ENCODE peak calls at places on chromosomes 4 and X, in eight cellular contexts. W is fibroblast of lung, E is B cell, L is SK-N-SH, D is omental fat pad, F is astrocyte of the cerebellum, V is astrocyte of the spinal cord, I is lower lobe of right lung. M is an unnamed sample.

GRCh38 chrX:36407886-36408285 is 488.4 kb downstream of the CFAP47 start:
- DNase-seq in W (no peak), E (no peak), L (no peak), D (no peak), F (no peak), V (no peak), I (no peak), M (no peak)

GRCh38 chrX:119826399-119826959 is 26.3 kb downstream of the UPF3B start:
- DNase-seq in W (peak; percentile 36), E (no peak), L (no peak), D (no peak), F (no peak), V (peak; percentile 20), I (no peak), M (peak; percentile 42)

GRCh38 chr4:1922826-1923225 is 51.6 kb downstream of the NSD2 start:
- DNase-seq in W (no peak), E (no peak), L (no peak), D (no peak), F (no peak), V (no peak), I (no peak), M (no peak)

GRCh38 chr4:185535818-185536729 is 767 bp upstream of the PDLIM3 start:
- DNase-seq in W (peak; percentile 26), E (no peak), L (peak; percentile 33), D (no peak), F (no peak), V (no peak), I (no peak), M (no peak)

GRCh38 chrX:635428-636192 is 5.0 kb downstream of the SHOX start:
- DNase-seq in W (no peak), E (no peak), L (no peak), D (no peak), F (no peak), V (no peak), I (no peak), M (peak; percentile 62)

GRCh38 chrX:113522814-113523213 is 682.2 kb upstream of the AMOT start:
- DNase-seq in W (peak; percentile 13), E (peak; percentile 23), L (no peak), D (no peak), F (no peak), V (no peak), I (no peak), M (no peak)

GRCh38 chr4:87947381-87948160 is 27.9 kb upstream of the SPP1 start:
- DNase-seq in W (no peak), E (no peak), L (no peak), D (no peak), F (no peak), V (no peak), I (no peak), M (peak; percentile 57)

GRCh38 chrX:37921758-37922157 is 74.4 kb upstream of the DYNLT3 start:
- DNase-seq in W (peak; percentile 82), E (no peak), L (no peak), D (no peak), F (peak; percentile 41), V (peak; percentile 62), I (no peak), M (peak; percentile 57)

GRCh38 chrX:1336331-1337143 is at the start of gene IL3RA:
- DNase-seq in W (no peak), E (peak; percentile 46), L (no peak), D (no peak), F (no peak), V (no peak), I (peak; percentile 66), M (peak; percentile 26)

GRCh38 chrX:994780-995179 is 217.7 kb downstream of the CRLF2 start:
- DNase-seq in W (no peak), E (no peak), L (no peak), D (no peak), F (no peak), V (no peak), I (no peak), M (no peak)

GRCh38 chr4:930827-931193 is 1.3 kb downstream of the GAK start:
- DNase-seq in W (no peak), E (no peak), L (peak; percentile 23), D (no peak), F (no peak), V (no peak), I (no peak), M (no peak)

GRCh38 chrX:6383488-6383887 is 151.4 kb downstream of the VCX3A start:
- DNase-seq in W (no peak), E (no peak), L (no peak), D (no peak), F (no peak), V (no peak), I (no peak), M (no peak)

GRCh38 chr4:152953514-152953913 is 17.4 kb downstream of the FHDC1 start:
- DNase-seq in W (no peak), E (no peak), L (no peak), D (no peak), F (no peak), V (no peak), I (no peak), M (no peak)

GRCh38 chr4:32958586-32958985 is 2238.4 kb downstream of the PCDH7 start:
- DNase-seq in W (no peak), E (no peak), L (no peak), D (no peak), F (no peak), V (no peak), I (no peak), M (no peak)

GRCh38 chr4:41256131-41256739 is 493 bp upstream of the UCHL1 start:
- DNase-seq in W (peak; percentile 67), E (no peak), L (peak; percentile 60), D (no peak), F (no peak), V (peak; percentile 61), I (no peak), M (peak; percentile 7)
- TF ChIP-seq CTCF in W (no peak), E (no peak), L (peak; percentile 13), D (no peak), F (no peak), V (no peak), I (no peak), M (no peak)

DNA sequence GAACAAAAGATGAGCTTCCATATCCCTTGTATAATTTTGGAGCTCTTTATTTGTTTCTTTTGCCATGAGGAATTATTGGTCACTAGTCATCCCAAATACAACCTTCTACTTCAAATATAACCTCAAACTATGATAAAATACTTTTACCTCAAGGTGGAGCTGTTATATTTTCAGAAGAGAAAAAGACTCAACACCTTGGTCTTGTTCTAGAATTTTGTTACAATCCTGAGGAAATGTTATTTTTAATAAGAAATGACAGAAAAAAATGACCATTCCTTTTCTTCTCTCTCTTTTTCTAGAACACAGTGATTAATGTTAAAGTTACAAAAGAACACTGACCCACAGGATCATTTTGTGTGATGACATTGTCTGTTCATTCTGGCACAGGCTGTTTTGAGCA is 159.5 kb upstream of the CTSO start:
- DNase-seq in W (peak; percentile 18), E (no peak), L (no peak), D (no peak), F (no peak), V (no peak), I (no peak), M (no peak)
- TF ChIP-seq CTCF in W (no peak), E (no peak), L (peak; percentile 43), D (no peak), F (no peak), V (peak; percentile 10), I (no peak), M (peak; percentile 67)

GRCh38 chr4:170022211-170022610 is 4.0 kb downstream of the MFAP3L start:
- DNase-seq in W (no peak), E (no peak), L (no peak), D (no peak), F (no peak), V (no peak), I (no peak), M (no peak)

GRCh38 chr4:170025523-170026252 is 507 bp downstream of the MFAP3L start:
- DNase-seq in W (no peak), E (no peak), L (peak; percentile 70), D (no peak), F (no peak), V (peak; percentile 23), I (peak; percentile 54), M (no peak)

GRCh38 chr4:170030121-170030520 is 3.9 kb upstream of the MFAP3L start:
- DNase-seq in W (peak; percentile 22), E (no peak), L (no peak), D (no peak), F (no peak), V (no peak), I (no peak), M (no peak)

GRCh38 chr4:170027181-170027829 is 1.1 kb upstream of the MFAP3L start:
- DNase-seq in W (peak; percentile 99), E (peak; percentile 87), L (peak; percentile 95), D (peak; percentile 86), F (peak; percentile 95), V (peak; percentile 98), I (peak; percentile 93), M (peak; percentile 94)

DNA sequence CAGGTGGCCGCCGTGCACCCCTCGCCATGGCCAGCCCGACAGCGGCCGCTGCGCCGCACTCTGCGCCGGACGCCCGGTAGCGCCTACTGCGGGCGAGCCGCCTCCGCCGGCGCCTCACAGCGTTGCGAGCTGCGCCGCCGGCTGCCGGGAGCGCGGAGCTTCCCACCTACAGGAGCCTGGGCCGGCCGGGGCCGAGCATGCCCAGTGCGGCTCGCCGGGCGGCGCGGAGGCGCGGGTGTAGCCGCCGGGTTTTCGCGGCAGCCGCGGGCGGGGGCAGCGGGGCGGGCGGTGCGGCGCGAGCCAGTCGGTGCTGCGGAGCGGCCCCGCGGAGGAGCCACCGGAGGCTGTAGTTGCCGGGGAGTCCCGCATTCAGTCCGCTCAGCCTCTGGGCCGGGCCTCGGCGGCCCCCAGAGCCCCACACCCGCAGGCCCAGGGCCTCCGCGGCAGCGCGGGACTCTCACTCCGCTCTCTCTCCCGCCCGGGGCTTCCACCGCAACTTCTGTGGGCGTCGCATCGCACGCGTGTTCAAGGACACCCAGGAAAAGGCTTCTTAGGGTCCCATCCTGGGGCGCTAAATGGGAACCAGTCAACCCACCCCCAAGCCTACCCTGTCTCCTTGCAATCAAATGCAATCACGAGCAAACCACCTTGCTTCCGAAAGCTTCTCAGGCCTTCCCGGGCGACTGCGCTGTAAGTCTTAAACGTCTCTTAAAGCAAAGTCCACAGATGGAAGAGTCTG is at the start of gene MFAP3L:
- DNase-seq in W (peak; percentile 92), E (peak; percentile 94), L (peak; percentile 98), D (peak; percentile 46), F (peak; percentile 78), V (peak; percentile 89), I (peak; percentile 93), M (peak; percentile 78)
- TF ChIP-seq CTCF in W (no peak), E (no peak), L (no peak), D (no peak), F (no peak), V (no peak), I (no peak), M (no peak)

DNA sequence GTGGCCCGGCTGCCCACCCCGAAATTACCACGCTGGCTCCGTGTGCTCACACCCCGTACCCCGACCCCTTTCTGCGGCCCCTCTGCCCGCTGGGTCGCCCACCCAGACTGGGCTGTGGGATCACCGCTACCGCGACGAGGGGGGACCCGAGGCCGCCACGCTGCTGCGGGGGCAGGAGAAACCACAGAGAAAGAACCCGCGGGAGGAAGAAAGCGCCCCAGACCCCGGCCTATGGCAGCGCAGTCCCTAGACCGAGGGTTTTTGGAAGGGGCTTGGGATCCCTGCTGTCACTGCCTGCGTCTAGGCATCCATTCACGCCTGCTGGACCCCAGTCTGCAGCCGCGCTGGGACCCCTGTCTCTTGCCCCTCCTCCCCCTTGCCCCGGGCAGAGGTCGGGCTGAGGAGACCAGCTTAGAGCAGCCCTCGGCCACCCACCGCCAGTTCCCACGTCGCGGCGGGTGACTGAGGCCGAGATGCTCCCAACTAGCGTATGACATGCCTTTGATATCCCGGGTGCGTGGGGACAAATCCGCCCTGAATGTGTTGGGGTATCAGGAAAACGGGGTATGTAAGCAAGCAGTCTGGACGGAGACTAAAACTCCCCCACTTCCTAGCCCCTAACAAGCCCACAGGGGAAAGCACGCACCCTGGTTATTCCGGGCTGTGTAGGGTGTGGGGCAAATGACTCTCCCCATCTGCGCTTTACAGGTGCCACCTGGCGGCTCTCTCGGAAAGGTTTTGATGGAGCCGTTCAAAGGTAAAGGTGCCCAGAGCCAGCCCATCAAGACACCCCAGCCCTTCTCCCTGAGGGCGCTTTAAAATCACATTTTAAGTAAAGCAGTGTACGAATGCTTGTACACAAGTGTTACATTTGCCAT is 867 bp upstream of the INPP4B start:
- DNase-seq in W (peak; percentile 40), E (no peak), L (peak; percentile 63), D (no peak), F (no peak), V (peak; percentile 14), I (no peak), M (peak; percentile 26)
- TF ChIP-seq CTCF in W (peak; percentile 16), E (no peak), L (no peak), D (no peak), F (peak; percentile 50), V (peak; percentile 34), I (peak; percentile 39), M (peak; percentile 67)